ENCODE peak calls at places on chromosomes 2 and 18, in seven cellular contexts. E is COLO829, W is lower lobe of right lung, U is NCI-H2029, V is Daoy, A is A549, P is H7. J is an unnamed sample.

GRCh38 chr18:52334307-52334706 is 5.7 kb upstream of the DCC start:
- DNase-seq in U (no peak), V (no peak), A (no peak), P (no peak), W (no peak), E (no peak), J (no peak)

GRCh38 chr2:58604096-58604495 is 363.0 kb upstream of the FANCL start:
- DNase-seq in P (no peak), U (no peak), A (no peak), W (no peak), E (no peak), V (no peak), J (no peak)

GRCh38 chr2:205462681-205463345 is 219.5 kb upstream of the NRP2 start:
- DNase-seq in W (no peak), A (no peak), V (peak), E (no peak), U (no peak), P (no peak), J (no peak)

GRCh38 chr2:227462972-227463931 is 8.7 kb upstream of the AGFG1 start:
- DNase-seq in W (no peak), U (no peak), E (no peak), V (no peak), A (no peak), P (no peak), J (no peak)

GRCh38 chr2:156466739-156467405 is 30.7 kb downstream of the GPD2 start:
- DNase-seq in V (no peak), A (no peak), U (peak), W (no peak), P (no peak), E (no peak), J (no peak)

GRCh38 chr2:180722551-180723239 is 257.7 kb upstream of the UBE2E3 start:
- DNase-seq in V (no peak), E (no peak), U (no peak), W (no peak), P (no peak), A (no peak), J (no peak)

GRCh38 chr2:146873056-146873455 is 971.8 kb upstream of the ACVR2A start:
- DNase-seq in A (no peak), P (no peak), E (no peak), U (no peak), W (no peak), V (no peak), J (no peak)

GRCh38 chr18:46067431-46068007 is 4.5 kb downstream of the PSTPIP2 start:
- DNase-seq in A (peak), E (no peak), V (no peak), W (no peak), U (peak), P (no peak), J (no peak)

GRCh38 chr2:158501301-158501700 is 44.5 kb downstream of the PKP4 start:
- DNase-seq in E (no peak), V (no peak), U (peak), W (no peak), A (no peak), P (no peak), J (no peak)

GRCh38 chr2:191349990-191350389 is 104.8 kb downstream of the MYO1B start:
- DNase-seq in U (no peak), W (no peak), V (no peak), A (no peak), P (no peak), E (no peak), J (no peak)

GRCh38 chr2:61707984-61708852 is 145.6 kb downstream of the FAM161A start:
- DNase-seq in W (no peak), A (peak), U (peak), E (no peak), P (no peak), V (peak), J (no peak)

GRCh38 chr2:12819098-12819465 is 102.3 kb downstream of the TRIB2 start:
- DNase-seq in W (no peak), U (no peak), A (no peak), P (no peak), V (peak), E (peak), J (no peak)

GRCh38 chr2:70834881-70835280 is 735 bp downstream of the CD207 start:
- DNase-seq in A (no peak), E (no peak), U (no peak), V (no peak), P (no peak), W (no peak), J (no peak)

GRCh38 chr2:24855703-24856102 is 62.5 kb downstream of the CENPO start:
- DNase-seq in V (peak), E (no peak), P (no peak), W (no peak), U (no peak), A (no peak), J (peak)

GRCh38 chr2:21657475-21657874 is 533.7 kb downstream of the TDRD15 start:
- DNase-seq in A (no peak), P (no peak), U (no peak), W (no peak), E (no peak), V (no peak), J (no peak)

GRCh38 chr2:12818416-12819097 is 101.8 kb downstream of the TRIB2 start:
- DNase-seq in W (no peak), A (no peak), E (no peak), U (no peak), V (no peak), P (no peak), J (no peak)

GRCh38 chr2:229601936-229602335 is 112.4 kb downstream of the DNER start:
- DNase-seq in U (no peak), W (no peak), V (no peak), A (no peak), E (no peak), P (no peak), J (no peak)

GRCh38 chr18:76524900-76525698 is 30.1 kb upstream of the ZNF516 start:
- DNase-seq in P (peak), U (peak), A (peak), W (no peak), E (peak), V (peak), J (no peak)

GRCh38 chr2:163191372-163191771 is 352.8 kb upstream of the KCNH7 start:
- DNase-seq in P (peak), V (peak), E (peak), W (no peak), U (no peak), A (peak), J (no peak)

GRCh38 chr2:32780961-32781360 is 153.1 kb downstream of the TTC27 start:
- DNase-seq in W (no peak), A (no peak), P (no peak), U (no peak), V (peak), E (no peak), J (no peak)

GRCh38 chr18:75268206-75268605 is 57.6 kb downstream of the TSHZ1 start:
- DNase-seq in U (no peak), V (no peak), E (no peak), P (no peak), W (no peak), A (no peak), J (no peak)

GRCh38 chr2:220876074-220876824 is 695.9 kb downstream of the EPHA4 start:
- DNase-seq in U (no peak), V (no peak), P (no peak), W (no peak), A (no peak), E (no peak), J (no peak)

J was measured in spleen.